ENCODE peak calls at places on chromosome 2, in ten cellular contexts. Q, O, W, E, N, U, X, A, C and T are unnamed samples. For H3K4me1 and H3K36me3, the result is how much of the 10 kb centered on the place peaks cover.

GRCh38 chr2:3117650-3118216 is 259.9 kb downstream of the EIPR1 start:
- DNase-seq in Q (no peak), O (peak), W (no peak), E (no peak), N (no peak), U (no peak), X (no peak), A (no peak), C (no peak), T (no peak)

GRCh38 chr2:26850002-26850431 is 2.1 kb downstream of the DPYSL5 start:
- DNase-seq in Q (no peak), O (peak), W (no peak), E (no peak), N (no peak), U (no peak), X (no peak), A (no peak), C (no peak), T (no peak)

GRCh38 chr2:169845016-169845415 is 17.8 kb downstream of the UBR3 start:
- DNase-seq in Q (no peak), O (no peak), W (no peak), E (no peak), N (no peak), U (no peak), X (no peak), A (peak), C (no peak), T (no peak)

GRCh38 chr2:208142925-208143799 is 2.8 kb downstream of the CRYGB start:
- DNase-seq in Q (no peak), O (no peak), W (no peak), E (no peak), N (no peak), U (no peak), X (no peak), A (no peak), C (no peak), T (no peak)

GRCh38 chr2:30803281-30803680 is 4.0 kb downstream of the CAPN13 start:
- DNase-seq in Q (no peak), O (no peak), W (no peak), E (no peak), N (no peak), U (no peak), X (no peak), A (no peak), C (no peak), T (no peak)

GRCh38 chr2:188668017-188668663 is 306.0 kb upstream of the COL3A1 start:
- DNase-seq in Q (no peak), O (no peak), W (peak), E (no peak), N (no peak), U (no peak), X (no peak), A (peak), C (no peak), T (peak)

GRCh38 chr2:240431663-240432424 is 3.6 kb upstream of the GPC1 start:
- DNase-seq in Q (no peak), O (no peak), W (no peak), E (no peak), N (no peak), U (no peak), X (peak), A (no peak), C (no peak), T (no peak)

GRCh38 chr2:136319227-136319626 is 201.3 kb upstream of the CXCR4 start:
- DNase-seq in Q (no peak), O (peak), W (no peak), E (no peak), N (no peak), U (no peak), X (no peak), A (no peak), C (no peak), T (no peak)

GRCh38 chr2:240200230-240201051 is 60.0 kb upstream of the OTOS start:
- DNase-seq in Q (no peak), O (peak), W (no peak), E (peak), N (no peak), U (no peak), X (no peak), A (peak), C (no peak), T (no peak)

GRCh38 chr2:38590053-38590452 is 12.7 kb downstream of the HNRNPLL start:
- DNase-seq in Q (no peak), O (no peak), W (no peak), E (no peak), N (no peak), U (no peak), X (no peak), A (no peak), C (no peak), T (no peak)

GRCh38 chr2:96987264-96987909 is 1.0 kb upstream of the FAM178B start:
- DNase-seq in Q (no peak), O (no peak), W (no peak), E (no peak), N (no peak), U (no peak), X (no peak), A (no peak), C (no peak), T (no peak)

GRCh38 chr2:27249891-27250651 is 12.8 kb downstream of the SLC30A3 start:
- DNase-seq in Q (peak), O (peak), W (peak), E (peak), N (no peak), U (no peak), X (peak), A (peak), C (peak), T (peak)

GRCh38 chr2:215107229-215108056 is 31.0 kb downstream of the ABCA12 start:
- DNase-seq in Q (peak), O (no peak), W (no peak), E (no peak), N (no peak), U (no peak), X (no peak), A (no peak), C (no peak), T (no peak)

GRCh38 chr2:144523606-144524131 is 3.8 kb upstream of the ZEB2 start:
- DNase-seq in Q (no peak), O (peak), W (no peak), E (no peak), N (no peak), U (no peak), X (no peak), A (no peak), C (peak), T (no peak)

GRCh38 chr2:238471-239268 is 25.2 kb downstream of the SH3YL1 start:
- DNase-seq in Q (no peak), O (no peak), W (no peak), E (no peak), N (no peak), U (no peak), X (no peak), A (peak), C (no peak), T (no peak)

GRCh38 chr2:109513749-109514588 is 99.8 kb downstream of the SEPTIN10 start:
- DNase-seq in Q (no peak), O (no peak), W (peak), E (no peak), N (no peak), U (peak), X (no peak), A (peak), C (peak), T (peak)

GRCh38 chr2:26637811-26638310 is 3.3 kb downstream of the CIB4 start:
- DNase-seq in Q (no peak), O (no peak), W (no peak), E (no peak), N (no peak), U (no peak), X (no peak), A (no peak), C (no peak), T (no peak)

GRCh38 chr2:109342451-109342850 is 213.4 kb downstream of the SH3RF3 start:
- DNase-seq in Q (no peak), O (no peak), W (no peak), E (no peak), N (no peak), U (no peak), X (peak), A (no peak), C (no peak), T (no peak)

GRCh38 chr2:216117566-216117965 is 8.4 kb downstream of the XRCC5 start:
- DNase-seq in Q (no peak), O (no peak), W (no peak), E (no peak), N (no peak), U (no peak), X (no peak), A (peak), C (no peak), T (no peak)

GRCh38 chr2:135163306-135163705 is 111.2 kb downstream of the RAB3GAP1 start:
- DNase-seq in Q (no peak), O (no peak), W (no peak), E (no peak), N (no peak), U (no peak), X (no peak), A (no peak), C (no peak), T (no peak)

GRCh38 chr2:37894047-37894446 is 31.0 kb upstream of the RMDN2 start:
- DNase-seq in Q (no peak), O (no peak), W (peak), E (no peak), N (no peak), U (no peak), X (no peak), A (no peak), C (no peak), T (no peak)

GRCh38 chr2:1518891-1519530 is 105.7 kb downstream of the TPO start:
- DNase-seq in Q (no peak), O (no peak), W (no peak), E (no peak), N (no peak), U (no peak), X (no peak), A (no peak), C (no peak), T (no peak)

GRCh38 chr2:1521878-1522495 is 108.7 kb downstream of the TPO start:
- DNase-seq in Q (no peak), O (no peak), W (no peak), E (no peak), N (no peak), U (no peak), X (no peak), A (no peak), C (no peak), T (no peak)

GRCh38 chr2:1518501-1518821 is 105.2 kb downstream of the TPO start:
- DNase-seq in Q (no peak), O (no peak), W (no peak), E (no peak), N (no peak), U (no peak), X (no peak), A (no peak), C (no peak), T (no peak)

GRCh38 chr2:1517786-1518500 is 104.7 kb downstream of the TPO start:
- DNase-seq in Q (no peak), O (no peak), W (no peak), E (no peak), N (no peak), U (no peak), X (no peak), A (no peak), C (no peak), T (no peak)

DNA sequence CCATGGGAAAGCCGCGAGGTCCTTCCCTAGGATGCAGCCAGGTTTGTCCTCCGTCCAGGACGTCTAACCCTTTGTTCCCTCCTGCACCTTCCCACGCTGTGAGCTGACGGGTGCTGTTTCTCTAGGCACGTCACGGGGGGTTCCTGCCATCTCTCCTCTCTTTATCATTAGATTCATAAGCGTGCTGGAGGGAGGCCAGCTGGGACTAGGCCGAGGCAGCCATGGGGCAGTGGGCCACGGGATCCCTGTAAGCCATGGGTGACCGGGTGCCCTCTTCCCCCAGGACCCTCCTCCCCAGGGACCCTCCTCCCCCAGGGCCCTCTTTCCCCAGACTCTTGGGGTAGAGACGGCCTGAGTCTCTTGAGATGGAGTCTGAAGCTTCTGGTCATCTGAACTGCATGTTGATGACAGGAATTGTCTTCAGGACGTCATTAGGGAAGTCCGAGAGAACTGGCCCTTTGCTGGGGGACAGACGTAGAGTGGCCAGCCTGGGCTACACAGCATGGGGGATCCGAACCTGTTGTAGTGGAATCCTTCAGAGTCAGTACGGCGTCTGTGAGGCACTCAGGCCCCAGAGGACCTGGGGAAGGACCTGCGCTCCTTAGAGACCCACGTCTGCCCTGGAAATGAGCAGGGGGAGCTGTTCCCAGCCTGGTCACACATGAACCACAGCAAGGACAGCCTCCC is 108.1 kb downstream of the TPO start:
- DNase-seq in Q (no peak), O (no peak), W (no peak), E (no peak), N (no peak), U (no peak), X (no peak), A (no peak), C (no peak), T (no peak)
- TF ChIP-seq CTCF in Q (no peak), O (no peak), W (no peak), E (no peak), N (no peak), U (no peak), X (no peak), A (no peak), C (no peak), T (no peak)

DNA sequence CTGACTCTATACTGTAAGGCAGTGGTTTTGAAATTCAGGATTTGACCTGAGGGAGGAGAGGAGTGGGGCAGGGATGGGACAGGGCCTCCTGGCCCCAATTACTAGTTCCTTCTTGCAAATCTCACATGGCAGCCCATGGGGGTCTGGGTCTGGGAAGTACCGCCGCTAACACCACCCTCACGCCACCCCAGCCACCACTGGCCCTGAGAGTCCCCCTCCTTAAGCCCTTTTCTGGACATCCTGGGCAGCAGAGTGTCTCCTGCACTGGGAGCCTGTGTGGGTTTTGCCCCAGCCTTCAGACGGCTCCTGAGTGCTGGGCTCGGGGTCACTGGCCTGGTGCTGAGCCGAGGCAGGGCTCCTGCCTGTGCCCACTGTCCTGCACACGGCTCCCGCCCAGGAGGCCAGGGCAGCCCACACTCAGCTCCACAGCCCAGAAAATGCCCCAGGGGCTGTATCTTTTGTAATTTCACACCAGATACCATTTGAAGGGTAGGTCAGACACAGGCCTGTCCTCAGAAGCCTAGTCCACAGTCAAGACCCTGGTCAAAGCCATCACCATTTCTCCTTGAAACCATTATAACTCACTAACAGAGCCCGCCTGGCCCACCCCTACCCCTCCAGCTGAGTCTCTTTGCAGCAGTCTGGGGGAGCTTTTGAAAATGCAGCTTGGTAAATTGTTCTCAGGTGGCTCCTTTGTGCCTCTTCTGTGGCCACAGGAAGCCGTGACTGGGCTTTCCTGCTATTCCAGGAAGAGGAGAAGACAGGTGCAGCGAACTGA is 55.1 kb downstream of the CYP27C1 start:
- DNase-seq in Q (no peak), O (no peak), W (no peak), E (no peak), N (no peak), U (no peak), X (no peak), A (no peak), C (no peak), T (no peak)
- H3K4me1 ChIP-seq in Q (under half), O (under half), W (under half), E (under half), N (under half), U (under half), X (under half), A (under half), C (under half), T (under half)

GRCh38 chr2:29239209-29239960 is 124.2 kb downstream of the CLIP4 start:
- DNase-seq in Q (no peak), O (no peak), W (no peak), E (no peak), N (no peak), U (peak), X (no peak), A (no peak), C (no peak), T (no peak)

GRCh38 chr2:29238497-29238896 is 123.3 kb downstream of the CLIP4 start:
- DNase-seq in Q (no peak), O (peak), W (peak), E (no peak), N (peak), U (no peak), X (no peak), A (peak), C (peak), T (no peak)

GRCh38 chr2:29241955-29242565 is 126.8 kb downstream of the CLIP4 start:
- DNase-seq in Q (no peak), O (no peak), W (no peak), E (no peak), N (no peak), U (no peak), X (no peak), A (no peak), C (no peak), T (no peak)

GRCh38 chr2:29242621-29243375 is 127.6 kb downstream of the CLIP4 start:
- DNase-seq in Q (no peak), O (no peak), W (no peak), E (no peak), N (no peak), U (no peak), X (no peak), A (no peak), C (no peak), T (no peak)

DNA sequence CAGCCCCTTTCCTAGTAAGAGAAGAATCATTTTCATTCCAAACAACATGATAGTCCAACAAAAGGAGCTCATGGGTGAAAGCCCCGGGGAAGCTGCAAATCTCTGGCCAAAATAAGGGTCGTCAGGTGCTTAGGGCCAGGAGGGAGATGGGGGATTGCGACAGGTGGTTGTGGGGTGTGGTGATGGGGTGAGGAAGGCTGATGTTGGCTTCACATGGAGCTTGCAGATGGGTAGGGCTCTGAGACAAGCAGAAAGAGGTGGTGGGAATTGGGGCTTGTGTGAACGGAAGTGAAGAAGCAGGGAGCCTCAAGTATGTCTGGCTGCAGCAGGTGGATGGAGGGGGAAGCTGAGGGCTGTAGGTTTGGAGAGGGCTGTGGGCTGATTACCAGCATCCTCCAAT is 126.1 kb downstream of the CLIP4 start:
- DNase-seq in Q (no peak), O (no peak), W (no peak), E (no peak), N (no peak), U (no peak), X (no peak), A (no peak), C (no peak), T (no peak)
- H3K36me3 ChIP-seq in Q (under half), O (under half), W (under half), E (under half), N (under half), U (under half), X (under half), A (under half), C (under half), T (under half)

GRCh38 chr2:24466871-24467870 is 23.9 kb upstream of the NCOA1 start:
- DNase-seq in Q (no peak), O (no peak), W (peak), E (no peak), N (no peak), U (no peak), X (no peak), A (no peak), C (no peak), T (peak)

GRCh38 chr2:24457730-24458129 is 33.3 kb upstream of the NCOA1 start:
- DNase-seq in Q (no peak), O (no peak), W (no peak), E (no peak), N (no peak), U (no peak), X (no peak), A (no peak), C (no peak), T (no peak)

GRCh38 chr2:24459224-24459799 is 31.7 kb upstream of the NCOA1 start:
- DNase-seq in Q (no peak), O (no peak), W (no peak), E (no peak), N (no peak), U (no peak), X (no peak), A (no peak), C (no peak), T (no peak)

GRCh38 chr2:24461685-24462084 is 29.4 kb upstream of the NCOA1 start:
- DNase-seq in Q (no peak), O (peak), W (no peak), E (no peak), N (no peak), U (no peak), X (no peak), A (no peak), C (no peak), T (no peak)

DNA sequence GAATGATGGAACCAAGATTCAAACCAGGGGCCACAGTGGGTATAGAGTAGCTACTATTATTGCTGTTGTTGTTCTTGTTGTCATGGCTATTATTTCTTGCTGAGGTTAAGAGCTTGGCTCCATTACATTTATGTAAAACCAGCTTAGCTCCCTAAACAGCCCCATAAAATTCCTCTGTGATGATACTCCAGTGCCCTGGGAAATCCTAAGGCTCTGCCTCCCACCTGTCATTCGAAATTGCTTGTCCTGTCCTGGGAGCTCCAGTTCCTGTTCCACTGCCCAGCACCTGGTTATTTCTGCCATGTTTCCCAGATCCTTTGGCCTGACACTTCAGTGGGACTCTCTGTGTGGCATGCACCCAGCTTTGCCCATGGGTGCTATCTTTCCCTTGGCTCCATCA is 27.8 kb upstream of the NCOA1 start:
- DNase-seq in Q (no peak), O (no peak), W (no peak), E (no peak), N (no peak), U (no peak), X (no peak), A (no peak), C (no peak), T (no peak)
- TF ChIP-seq CTCF in Q (no peak), O (no peak), W (no peak), E (no peak), N (no peak), U (no peak), X (no peak), A (no peak), C (no peak), T (no peak)

DNA sequence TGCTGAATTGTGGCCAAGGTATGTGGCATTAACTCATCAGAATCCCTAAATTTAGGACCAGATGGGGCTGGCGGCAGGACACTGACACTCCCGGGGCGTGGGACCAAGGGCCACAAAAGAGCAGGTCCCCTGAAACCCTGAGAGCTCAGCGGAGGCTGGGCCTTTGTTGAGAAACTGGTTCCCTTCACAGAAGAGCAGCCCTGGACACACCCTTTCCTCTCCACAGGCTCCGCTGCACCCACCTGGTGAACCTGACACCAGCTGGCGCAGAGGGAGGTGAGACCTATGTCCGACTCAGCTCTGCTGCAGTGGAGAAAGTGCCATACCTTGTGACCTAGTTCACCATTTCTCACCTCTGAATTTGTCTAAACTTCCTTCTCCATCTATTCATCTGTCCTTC is 119.5 kb downstream of the RTP5 start:
- DNase-seq in Q (no peak), O (no peak), W (no peak), E (no peak), N (no peak), U (no peak), X (peak), A (no peak), C (no peak), T (no peak)
- H3K4me1 ChIP-seq in Q (under half), O (under half), W (under half), E (under half), N (under half), U (under half), X (under half), A (under half), C (under half), T (under half)